ENCODE peak calls at places on chromosomes 3 and 15, in five cellular contexts. X, B, N, I and Q are unnamed samples.

GRCh38 chr3:121072128-121072527 is 164.1 kb downstream of the STXBP5L start:
- DNase-seq in I (no peak), X (no peak), N (no peak), B (no peak), Q (no peak)

GRCh38 chr3:42032693-42033349 is 58.3 kb upstream of the TRAK1 start:
- DNase-seq in I (peak), N (no peak), X (peak), B (no peak), Q (peak)

GRCh38 chr3:78726545-78726944 is 1041.3 kb downstream of the ROBO1 start:
- DNase-seq in B (no peak), N (no peak), I (no peak), X (no peak), Q (no peak)

GRCh38 chr15:38128389-38128788 is 124.2 kb upstream of the SPRED1 start:
- DNase-seq in X (peak), N (no peak), I (no peak), B (no peak), Q (no peak)

GRCh38 chr3:138049157-138049919 is 39.4 kb downstream of the CLDN18 start:
- DNase-seq in B (no peak), I (no peak), N (peak), X (peak), Q (no peak)

GRCh38 chr15:98620020-98620419 is 28.3 kb upstream of the IGF1R start:
- DNase-seq in X (no peak), N (no peak), B (no peak), I (no peak), Q (no peak)

GRCh38 chr3:31008986-31009385 is 114.5 kb upstream of the GADL1 start:
- DNase-seq in X (peak), B (no peak), N (no peak), I (no peak), Q (no peak)

GRCh38 chr3:100023150-100023549 is 91.2 kb downstream of the FILIP1L start:
- DNase-seq in B (no peak), N (no peak), X (peak), I (peak), Q (no peak)

GRCh38 chr15:68818671-68819450 is 1.8 kb downstream of the ANP32A start:
- DNase-seq in X (no peak), B (no peak), I (peak), N (peak), Q (peak)

GRCh38 chr3:133246773-133247172 is 153.1 kb upstream of the BFSP2 start:
- DNase-seq in N (no peak), B (no peak), X (no peak), I (no peak), Q (peak)

GRCh38 chr15:68730491-68731317 is 90.0 kb downstream of the ANP32A start:
- DNase-seq in N (peak), B (no peak), I (peak), X (peak), Q (peak)

GRCh38 chr15:40421246-40422157 is 15.9 kb downstream of the IVD start:
- DNase-seq in B (no peak), N (peak), I (peak), X (peak), Q (peak)

GRCh38 chr15:41334293-41335120 is 1.8 kb downstream of the NUSAP1 start:
- DNase-seq in X (no peak), I (no peak), N (no peak), B (no peak), Q (no peak)

GRCh38 chr15:38651328-38652038 is 86.9 kb upstream of the RASGRP1 start:
- DNase-seq in B (no peak), I (no peak), X (no peak), N (no peak), Q (no peak)

GRCh38 chr15:61112231-61112630 is 116.9 kb downstream of the RORA start:
- DNase-seq in X (no peak), I (no peak), B (no peak), N (no peak), Q (no peak)
- TF ChIP-seq MXI1 in X (no peak), I (no peak), B (no peak), N (no peak), Q (no peak)

DNA sequence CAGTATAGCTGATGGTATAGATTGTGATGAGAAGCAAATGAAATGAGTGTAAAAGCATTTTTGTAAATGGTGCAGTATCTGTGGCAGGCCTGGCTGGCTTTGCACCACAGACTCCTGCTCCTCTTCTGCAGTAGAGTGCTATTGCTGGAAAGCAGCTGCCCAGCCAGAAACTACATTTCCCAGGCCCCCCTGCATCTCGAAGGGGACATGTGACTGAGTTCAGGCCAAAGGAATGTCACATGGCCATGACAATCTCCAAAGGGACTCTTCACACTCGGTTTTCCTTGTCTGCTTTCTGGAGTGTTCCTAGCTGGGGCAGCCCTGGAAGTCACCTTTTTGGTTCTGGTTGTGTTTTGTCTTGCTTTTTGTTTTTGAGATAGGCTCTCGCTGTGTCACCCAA is 277.1 kb downstream of the SUCLG2 start:
- DNase-seq in X (no peak), N (no peak), B (no peak), I (no peak), Q (no peak)
- TF ChIP-seq MXI1 in X (no peak), N (no peak), B (no peak), I (no peak), Q (no peak)

DNA sequence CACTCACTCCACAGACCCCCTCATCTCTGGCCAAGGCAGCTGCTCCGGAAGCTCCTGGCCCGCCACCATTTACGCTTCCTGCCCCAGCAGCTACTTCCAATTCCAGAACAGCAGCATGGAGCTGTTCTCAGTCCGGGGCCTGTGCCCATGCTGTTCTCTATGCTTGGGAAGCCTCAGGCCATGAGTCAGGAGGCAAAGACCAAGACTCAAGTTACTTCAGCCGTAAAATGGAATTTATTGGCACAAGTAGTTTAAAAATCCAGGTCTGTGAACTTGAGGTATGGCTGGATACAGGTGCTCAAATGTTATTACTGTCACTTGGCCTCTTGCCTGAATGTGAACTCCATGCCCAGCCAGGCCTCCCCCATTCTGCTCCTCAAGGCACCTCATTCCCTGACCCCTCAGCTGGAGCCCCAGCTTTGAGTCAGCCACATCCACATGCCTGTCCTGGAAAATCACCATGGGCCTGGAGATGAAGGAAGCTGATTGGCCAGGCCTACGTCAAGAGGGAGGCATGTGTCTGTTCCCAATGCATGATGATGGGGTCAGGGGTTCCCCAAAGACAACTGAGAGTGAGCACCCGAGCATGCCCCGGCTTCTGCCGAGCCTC is 31.4 kb upstream of the CACNA2D2 start:
- DNase-seq in I (no peak), X (peak), N (no peak), B (no peak), Q (no peak)
- TF ChIP-seq MXI1 in I (no peak), X (no peak), N (no peak), B (no peak), Q (no peak)

DNA sequence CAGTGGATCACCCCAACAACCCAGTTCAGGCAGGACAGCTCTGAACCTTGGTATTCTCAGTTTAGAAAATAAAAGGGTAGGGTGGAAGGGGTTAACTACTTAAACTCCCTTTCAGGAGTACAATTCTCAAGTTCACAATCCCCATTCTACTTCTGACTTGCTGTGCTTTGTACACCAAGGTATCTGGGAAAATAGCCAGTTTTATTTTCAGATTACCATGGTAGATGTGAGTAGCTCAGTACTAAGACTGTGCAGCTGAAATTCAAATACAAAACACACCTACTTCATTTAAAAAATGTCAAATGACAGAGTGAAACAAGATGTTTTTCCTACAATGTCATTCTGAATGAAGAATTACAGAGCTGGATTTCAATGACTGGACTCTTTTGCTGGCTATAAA is 27.5 kb downstream of the SLC7A14 start:
- DNase-seq in I (no peak), B (no peak), N (no peak), X (no peak), Q (no peak)
- TF ChIP-seq MXI1 in I (no peak), B (no peak), N (no peak), X (no peak), Q (no peak)

GRCh38 chr3:71064288-71064975 is 519.1 kb downstream of the FOXP1 start:
- DNase-seq in B (no peak), I (peak), N (peak), X (peak), Q (peak)
- TF ChIP-seq MXI1 in B (no peak), I (peak), N (no peak), X (peak), Q (peak)

GRCh38 chr3:79729096-79729495 is 38.7 kb downstream of the ROBO1 start:
- DNase-seq in B (no peak), N (no peak), I (no peak), X (no peak), Q (peak)
- TF ChIP-seq MXI1 in B (no peak), N (no peak), I (no peak), X (no peak), Q (no peak)